ENCODE peak calls at places on chromosome 4, in eight cellular contexts. One of them, this sample, is unnamed.

GRCh38 chr4:186887211-186887785 is 163.6 kb upstream of the FAT1 start:
- DNase-seq in posterior vena cava: no peak
- DNase-seq in stimulated activated CD8-positive, alpha-beta memory T cell treated with anti-CD3 and anti-CD28 coated beads, Interleukin-4, amount 100 ng/mL, for 24 hours: no peak
- DNase-seq in activated CD4-positive, alpha-beta T cell treated with anti-CD3 and anti-CD28 coated beads, Interleukin-2, amount 50 U/mL, for 24 hours: no peak
- DNase-seq in Daoy: no peak
- DNase-seq in amniotic stem cell: no peak
- DNase-seq in hepatocyte: no peak
- DNase-seq in endothelial cell: no peak
- DNase-seq in this sample: no peak

GRCh38 chr4:8359193-8359592 is 81.3 kb downstream of the ACOX3 start:
- DNase-seq in activated CD4-positive, alpha-beta T cell treated with anti-CD3 and anti-CD28 coated beads, Interleukin-2, amount 50 U/mL, for 24 hours: no peak
- DNase-seq in amniotic stem cell: no peak
- DNase-seq in Daoy: no peak
- DNase-seq in endothelial cell: no peak
- DNase-seq in posterior vena cava: no peak
- DNase-seq in stimulated activated CD8-positive, alpha-beta memory T cell treated with anti-CD3 and anti-CD28 coated beads, Interleukin-4, amount 100 ng/mL, for 24 hours: no peak
- DNase-seq in hepatocyte: no peak
- DNase-seq in this sample: no peak

GRCh38 chr4:123825596-123826291 is 429.1 kb downstream of the SPRY1 start:
- DNase-seq in hepatocyte: no peak
- DNase-seq in stimulated activated CD8-positive, alpha-beta memory T cell treated with anti-CD3 and anti-CD28 coated beads, Interleukin-4, amount 100 ng/mL, for 24 hours: no peak
- DNase-seq in amniotic stem cell: no peak
- DNase-seq in activated CD4-positive, alpha-beta T cell treated with anti-CD3 and anti-CD28 coated beads, Interleukin-2, amount 50 U/mL, for 24 hours: no peak
- DNase-seq in endothelial cell: no peak
- DNase-seq in Daoy: no peak
- DNase-seq in posterior vena cava: no peak
- DNase-seq in this sample: no peak

GRCh38 chr4:8159522-8160232 is 1.1 kb upstream of the ABLIM2 start:
- DNase-seq in endothelial cell: no peak
- DNase-seq in stimulated activated CD8-positive, alpha-beta memory T cell treated with anti-CD3 and anti-CD28 coated beads, Interleukin-4, amount 100 ng/mL, for 24 hours: no peak
- DNase-seq in hepatocyte: no peak
- DNase-seq in activated CD4-positive, alpha-beta T cell treated with anti-CD3 and anti-CD28 coated beads, Interleukin-2, amount 50 U/mL, for 24 hours: no peak
- DNase-seq in amniotic stem cell: no peak
- DNase-seq in posterior vena cava: no peak
- DNase-seq in Daoy: no peak
- DNase-seq in this sample: no peak

GRCh38 chr4:79395883-79396282 is 12.1 kb downstream of the GK2 start:
- DNase-seq in activated CD4-positive, alpha-beta T cell treated with anti-CD3 and anti-CD28 coated beads, Interleukin-2, amount 50 U/mL, for 24 hours: no peak
- DNase-seq in endothelial cell: no peak
- DNase-seq in stimulated activated CD8-positive, alpha-beta memory T cell treated with anti-CD3 and anti-CD28 coated beads, Interleukin-4, amount 100 ng/mL, for 24 hours: no peak
- DNase-seq in amniotic stem cell: no peak
- DNase-seq in posterior vena cava: no peak
- DNase-seq in Daoy: no peak
- DNase-seq in hepatocyte: no peak
- DNase-seq in this sample: no peak

GRCh38 chr4:47213971-47214370 is 182.6 kb downstream of the GABRB1 start:
- DNase-seq in activated CD4-positive, alpha-beta T cell treated with anti-CD3 and anti-CD28 coated beads, Interleukin-2, amount 50 U/mL, for 24 hours: no peak
- DNase-seq in endothelial cell: no peak
- DNase-seq in Daoy: peak; percentile 55
- DNase-seq in amniotic stem cell: peak; percentile 74
- DNase-seq in hepatocyte: peak; percentile 24
- DNase-seq in stimulated activated CD8-positive, alpha-beta memory T cell treated with anti-CD3 and anti-CD28 coated beads, Interleukin-4, amount 100 ng/mL, for 24 hours: no peak
- DNase-seq in posterior vena cava: no peak
- DNase-seq in this sample: no peak

GRCh38 chr4:100716416-100716815 is 198.6 kb upstream of the EMCN start:
- DNase-seq in amniotic stem cell: no peak
- DNase-seq in endothelial cell: no peak
- DNase-seq in stimulated activated CD8-positive, alpha-beta memory T cell treated with anti-CD3 and anti-CD28 coated beads, Interleukin-4, amount 100 ng/mL, for 24 hours: no peak
- DNase-seq in hepatocyte: no peak
- DNase-seq in posterior vena cava: no peak
- DNase-seq in activated CD4-positive, alpha-beta T cell treated with anti-CD3 and anti-CD28 coated beads, Interleukin-2, amount 50 U/mL, for 24 hours: no peak
- DNase-seq in Daoy: no peak
- DNase-seq in this sample: no peak

GRCh38 chr4:82705881-82706280 is 92.7 kb downstream of the SCD5 start:
- DNase-seq in stimulated activated CD8-positive, alpha-beta memory T cell treated with anti-CD3 and anti-CD28 coated beads, Interleukin-4, amount 100 ng/mL, for 24 hours: no peak
- DNase-seq in activated CD4-positive, alpha-beta T cell treated with anti-CD3 and anti-CD28 coated beads, Interleukin-2, amount 50 U/mL, for 24 hours: no peak
- DNase-seq in posterior vena cava: no peak
- DNase-seq in Daoy: no peak
- DNase-seq in hepatocyte: no peak
- DNase-seq in endothelial cell: no peak
- DNase-seq in amniotic stem cell: no peak
- DNase-seq in this sample: no peak

GRCh38 chr4:156475322-156475721 is 496.3 kb downstream of the PDGFC start:
- DNase-seq in posterior vena cava: no peak
- DNase-seq in hepatocyte: peak; percentile 40
- DNase-seq in stimulated activated CD8-positive, alpha-beta memory T cell treated with anti-CD3 and anti-CD28 coated beads, Interleukin-4, amount 100 ng/mL, for 24 hours: no peak
- DNase-seq in endothelial cell: peak; percentile 5
- DNase-seq in amniotic stem cell: no peak
- DNase-seq in Daoy: peak; percentile 47
- DNase-seq in activated CD4-positive, alpha-beta T cell treated with anti-CD3 and anti-CD28 coated beads, Interleukin-2, amount 50 U/mL, for 24 hours: no peak
- DNase-seq in this sample: no peak

GRCh38 chr4:83043801-83044407 is 8.9 kb downstream of the COPS4 start:
- DNase-seq in amniotic stem cell: no peak
- DNase-seq in hepatocyte: no peak
- DNase-seq in Daoy: no peak
- DNase-seq in activated CD4-positive, alpha-beta T cell treated with anti-CD3 and anti-CD28 coated beads, Interleukin-2, amount 50 U/mL, for 24 hours: no peak
- DNase-seq in stimulated activated CD8-positive, alpha-beta memory T cell treated with anti-CD3 and anti-CD28 coated beads, Interleukin-4, amount 100 ng/mL, for 24 hours: no peak
- DNase-seq in endothelial cell: no peak
- DNase-seq in posterior vena cava: no peak
- DNase-seq in this sample: no peak

GRCh38 chr4:154132406-154132805 is 343.5 kb upstream of the SFRP2 start:
- DNase-seq in Daoy: peak; percentile 4
- DNase-seq in amniotic stem cell: no peak
- DNase-seq in endothelial cell: no peak
- DNase-seq in hepatocyte: no peak
- DNase-seq in posterior vena cava: no peak
- DNase-seq in activated CD4-positive, alpha-beta T cell treated with anti-CD3 and anti-CD28 coated beads, Interleukin-2, amount 50 U/mL, for 24 hours: no peak
- DNase-seq in stimulated activated CD8-positive, alpha-beta memory T cell treated with anti-CD3 and anti-CD28 coated beads, Interleukin-4, amount 100 ng/mL, for 24 hours: no peak
- DNase-seq in this sample: no peak

GRCh38 chr4:47221721-47222120 is 190.4 kb downstream of the GABRB1 start:
- DNase-seq in stimulated activated CD8-positive, alpha-beta memory T cell treated with anti-CD3 and anti-CD28 coated beads, Interleukin-4, amount 100 ng/mL, for 24 hours: no peak
- DNase-seq in Daoy: peak; percentile 15
- DNase-seq in posterior vena cava: no peak
- DNase-seq in hepatocyte: peak; percentile 10
- DNase-seq in endothelial cell: no peak
- DNase-seq in amniotic stem cell: peak; percentile 19
- DNase-seq in activated CD4-positive, alpha-beta T cell treated with anti-CD3 and anti-CD28 coated beads, Interleukin-2, amount 50 U/mL, for 24 hours: no peak
- DNase-seq in this sample: no peak

GRCh38 chr4:40492747-40493146 is 136.9 kb downstream of the RBM47 start:
- DNase-seq in activated CD4-positive, alpha-beta T cell treated with anti-CD3 and anti-CD28 coated beads, Interleukin-2, amount 50 U/mL, for 24 hours: no peak
- DNase-seq in hepatocyte: no peak
- DNase-seq in posterior vena cava: no peak
- DNase-seq in stimulated activated CD8-positive, alpha-beta memory T cell treated with anti-CD3 and anti-CD28 coated beads, Interleukin-4, amount 100 ng/mL, for 24 hours: no peak
- DNase-seq in Daoy: no peak
- DNase-seq in amniotic stem cell: no peak
- DNase-seq in endothelial cell: no peak
- DNase-seq in this sample: no peak

GRCh38 chr4:48483006-48483776 is at the start of gene SLC10A4:
- DNase-seq in posterior vena cava: no peak
- DNase-seq in amniotic stem cell: no peak
- DNase-seq in stimulated activated CD8-positive, alpha-beta memory T cell treated with anti-CD3 and anti-CD28 coated beads, Interleukin-4, amount 100 ng/mL, for 24 hours: no peak
- DNase-seq in endothelial cell: peak; percentile 35
- DNase-seq in Daoy: peak; percentile 27
- DNase-seq in hepatocyte: peak; percentile 39
- DNase-seq in activated CD4-positive, alpha-beta T cell treated with anti-CD3 and anti-CD28 coated beads, Interleukin-2, amount 50 U/mL, for 24 hours: no peak
- DNase-seq in this sample: peak; percentile 3

GRCh38 chr4:41095973-41096372 is 118.4 kb downstream of the APBB2 start:
- DNase-seq in stimulated activated CD8-positive, alpha-beta memory T cell treated with anti-CD3 and anti-CD28 coated beads, Interleukin-4, amount 100 ng/mL, for 24 hours: no peak
- DNase-seq in hepatocyte: no peak
- DNase-seq in activated CD4-positive, alpha-beta T cell treated with anti-CD3 and anti-CD28 coated beads, Interleukin-2, amount 50 U/mL, for 24 hours: no peak
- DNase-seq in endothelial cell: no peak
- DNase-seq in Daoy: peak; percentile 14
- DNase-seq in amniotic stem cell: no peak
- DNase-seq in posterior vena cava: no peak
- DNase-seq in this sample: no peak

GRCh38 chr4:53653484-53654053 is 62.3 kb upstream of the LNX1 start:
- DNase-seq in posterior vena cava: no peak
- DNase-seq in hepatocyte: peak; percentile 52
- DNase-seq in activated CD4-positive, alpha-beta T cell treated with anti-CD3 and anti-CD28 coated beads, Interleukin-2, amount 50 U/mL, for 24 hours: no peak
- DNase-seq in endothelial cell: no peak
- DNase-seq in amniotic stem cell: no peak
- DNase-seq in Daoy: peak; percentile 15
- DNase-seq in stimulated activated CD8-positive, alpha-beta memory T cell treated with anti-CD3 and anti-CD28 coated beads, Interleukin-4, amount 100 ng/mL, for 24 hours: no peak
- DNase-seq in this sample: no peak

GRCh38 chr4:176587920-176588319 is 204.8 kb downstream of the VEGFC start:
- DNase-seq in Daoy: no peak
- DNase-seq in stimulated activated CD8-positive, alpha-beta memory T cell treated with anti-CD3 and anti-CD28 coated beads, Interleukin-4, amount 100 ng/mL, for 24 hours: no peak
- DNase-seq in endothelial cell: no peak
- DNase-seq in amniotic stem cell: no peak
- DNase-seq in posterior vena cava: no peak
- DNase-seq in hepatocyte: peak; percentile 31
- DNase-seq in activated CD4-positive, alpha-beta T cell treated with anti-CD3 and anti-CD28 coated beads, Interleukin-2, amount 50 U/mL, for 24 hours: no peak
- DNase-seq in this sample: no peak

GRCh38 chr4:74583757-74584156 is 138.8 kb downstream of the AREG start:
- DNase-seq in posterior vena cava: no peak
- DNase-seq in stimulated activated CD8-positive, alpha-beta memory T cell treated with anti-CD3 and anti-CD28 coated beads, Interleukin-4, amount 100 ng/mL, for 24 hours: no peak
- DNase-seq in Daoy: no peak
- DNase-seq in hepatocyte: no peak
- DNase-seq in endothelial cell: no peak
- DNase-seq in activated CD4-positive, alpha-beta T cell treated with anti-CD3 and anti-CD28 coated beads, Interleukin-2, amount 50 U/mL, for 24 hours: no peak
- DNase-seq in amniotic stem cell: no peak
- DNase-seq in this sample: no peak

GRCh38 chr4:7761720-7762119 is 177.9 kb downstream of the AFAP1 start:
- DNase-seq in Daoy: peak; percentile 51
- DNase-seq in endothelial cell: peak; percentile 78
- DNase-seq in posterior vena cava: peak; percentile 91
- DNase-seq in activated CD4-positive, alpha-beta T cell treated with anti-CD3 and anti-CD28 coated beads, Interleukin-2, amount 50 U/mL, for 24 hours: peak; percentile 15
- DNase-seq in amniotic stem cell: no peak
- DNase-seq in hepatocyte: peak; percentile 84
- DNase-seq in stimulated activated CD8-positive, alpha-beta memory T cell treated with anti-CD3 and anti-CD28 coated beads, Interleukin-4, amount 100 ng/mL, for 24 hours: peak; percentile 15
- DNase-seq in this sample: peak; percentile 52

GRCh38 chr4:167897116-167897515 is 195.2 kb upstream of the ANXA10 start:
- DNase-seq in posterior vena cava: peak; percentile 58
- DNase-seq in endothelial cell: peak; percentile 75
- DNase-seq in activated CD4-positive, alpha-beta T cell treated with anti-CD3 and anti-CD28 coated beads, Interleukin-2, amount 50 U/mL, for 24 hours: no peak
- DNase-seq in amniotic stem cell: no peak
- DNase-seq in hepatocyte: peak; percentile 31
- DNase-seq in Daoy: no peak
- DNase-seq in stimulated activated CD8-positive, alpha-beta memory T cell treated with anti-CD3 and anti-CD28 coated beads, Interleukin-4, amount 100 ng/mL, for 24 hours: no peak
- DNase-seq in this sample: no peak

GRCh38 chr4:13953083-13953482 is 325.6 kb upstream of the BOD1L1 start:
- DNase-seq in Daoy: no peak
- DNase-seq in amniotic stem cell: no peak
- DNase-seq in stimulated activated CD8-positive, alpha-beta memory T cell treated with anti-CD3 and anti-CD28 coated beads, Interleukin-4, amount 100 ng/mL, for 24 hours: no peak
- DNase-seq in hepatocyte: no peak
- DNase-seq in activated CD4-positive, alpha-beta T cell treated with anti-CD3 and anti-CD28 coated beads, Interleukin-2, amount 50 U/mL, for 24 hours: no peak
- DNase-seq in posterior vena cava: no peak
- DNase-seq in endothelial cell: no peak
- DNase-seq in this sample: no peak

GRCh38 chr4:168796362-168797106 is 213.5 kb downstream of the CBR4 start:
- DNase-seq in endothelial cell: no peak
- DNase-seq in stimulated activated CD8-positive, alpha-beta memory T cell treated with anti-CD3 and anti-CD28 coated beads, Interleukin-4, amount 100 ng/mL, for 24 hours: no peak
- DNase-seq in hepatocyte: peak; percentile 67
- DNase-seq in posterior vena cava: no peak
- DNase-seq in Daoy: peak; percentile 75
- DNase-seq in activated CD4-positive, alpha-beta T cell treated with anti-CD3 and anti-CD28 coated beads, Interleukin-2, amount 50 U/mL, for 24 hours: no peak
- DNase-seq in amniotic stem cell: no peak
- DNase-seq in this sample: no peak

GRCh38 chr4:21656832-21657231 is 291.7 kb downstream of the KCNIP4 start:
- DNase-seq in Daoy: peak; percentile 14
- DNase-seq in amniotic stem cell: no peak
- DNase-seq in stimulated activated CD8-positive, alpha-beta memory T cell treated with anti-CD3 and anti-CD28 coated beads, Interleukin-4, amount 100 ng/mL, for 24 hours: no peak
- DNase-seq in activated CD4-positive, alpha-beta T cell treated with anti-CD3 and anti-CD28 coated beads, Interleukin-2, amount 50 U/mL, for 24 hours: no peak
- DNase-seq in endothelial cell: no peak
- DNase-seq in posterior vena cava: no peak
- DNase-seq in hepatocyte: peak; percentile 12
- DNase-seq in this sample: peak; percentile 1

GRCh38 chr4:140219567-140219966 is 65.6 kb upstream of the MAML3 start:
- DNase-seq in stimulated activated CD8-positive, alpha-beta memory T cell treated with anti-CD3 and anti-CD28 coated beads, Interleukin-4, amount 100 ng/mL, for 24 hours: no peak
- DNase-seq in amniotic stem cell: no peak
- DNase-seq in endothelial cell: no peak
- DNase-seq in hepatocyte: no peak
- DNase-seq in activated CD4-positive, alpha-beta T cell treated with anti-CD3 and anti-CD28 coated beads, Interleukin-2, amount 50 U/mL, for 24 hours: no peak
- DNase-seq in posterior vena cava: no peak
- DNase-seq in Daoy: no peak
- DNase-seq in this sample: no peak

GRCh38 chr4:1278336-1278670 is 11.4 kb upstream of the MAEA start:
- DNase-seq in activated CD4-positive, alpha-beta T cell treated with anti-CD3 and anti-CD28 coated beads, Interleukin-2, amount 50 U/mL, for 24 hours: no peak
- DNase-seq in amniotic stem cell: no peak
- DNase-seq in endothelial cell: no peak
- DNase-seq in Daoy: peak; percentile 28
- DNase-seq in posterior vena cava: no peak
- DNase-seq in hepatocyte: no peak
- DNase-seq in stimulated activated CD8-positive, alpha-beta memory T cell treated with anti-CD3 and anti-CD28 coated beads, Interleukin-4, amount 100 ng/mL, for 24 hours: no peak
- DNase-seq in this sample: no peak

GRCh38 chr4:151627491-151627890 is 133.3 kb downstream of the GATB start:
- DNase-seq in posterior vena cava: no peak
- DNase-seq in activated CD4-positive, alpha-beta T cell treated with anti-CD3 and anti-CD28 coated beads, Interleukin-2, amount 50 U/mL, for 24 hours: no peak
- DNase-seq in Daoy: peak; percentile 8
- DNase-seq in hepatocyte: no peak
- DNase-seq in endothelial cell: no peak
- DNase-seq in stimulated activated CD8-positive, alpha-beta memory T cell treated with anti-CD3 and anti-CD28 coated beads, Interleukin-4, amount 100 ng/mL, for 24 hours: no peak
- DNase-seq in amniotic stem cell: no peak
- DNase-seq in this sample: no peak

GRCh38 chr4:3341760-3342159 is 48.9 kb downstream of the RGS12 start:
- DNase-seq in Daoy: no peak
- DNase-seq in stimulated activated CD8-positive, alpha-beta memory T cell treated with anti-CD3 and anti-CD28 coated beads, Interleukin-4, amount 100 ng/mL, for 24 hours: no peak
- DNase-seq in hepatocyte: no peak
- DNase-seq in posterior vena cava: no peak
- DNase-seq in endothelial cell: no peak
- DNase-seq in amniotic stem cell: no peak
- DNase-seq in activated CD4-positive, alpha-beta T cell treated with anti-CD3 and anti-CD28 coated beads, Interleukin-2, amount 50 U/mL, for 24 hours: no peak
- DNase-seq in this sample: no peak

GRCh38 chr4:128866281-128866680 is 56.8 kb downstream of the JADE1 start:
- DNase-seq in endothelial cell: no peak
- DNase-seq in activated CD4-positive, alpha-beta T cell treated with anti-CD3 and anti-CD28 coated beads, Interleukin-2, amount 50 U/mL, for 24 hours: no peak
- DNase-seq in stimulated activated CD8-positive, alpha-beta memory T cell treated with anti-CD3 and anti-CD28 coated beads, Interleukin-4, amount 100 ng/mL, for 24 hours: no peak
- DNase-seq in amniotic stem cell: no peak
- DNase-seq in posterior vena cava: no peak
- DNase-seq in Daoy: no peak
- DNase-seq in hepatocyte: no peak
- DNase-seq in this sample: no peak

GRCh38 chr4:80201326-80202151 is 4.2 kb downstream of the PRDM8 start:
- DNase-seq in endothelial cell: no peak
- DNase-seq in posterior vena cava: peak; percentile 86
- DNase-seq in Daoy: no peak
- DNase-seq in amniotic stem cell: no peak
- DNase-seq in stimulated activated CD8-positive, alpha-beta memory T cell treated with anti-CD3 and anti-CD28 coated beads, Interleukin-4, amount 100 ng/mL, for 24 hours: peak; percentile 53
- DNase-seq in hepatocyte: peak; percentile 52
- DNase-seq in activated CD4-positive, alpha-beta T cell treated with anti-CD3 and anti-CD28 coated beads, Interleukin-2, amount 50 U/mL, for 24 hours: peak; percentile 50
- DNase-seq in this sample: no peak

GRCh38 chr4:116501954-116502353 is 583.4 kb downstream of the TRAM1L1 start:
- DNase-seq in endothelial cell: no peak
- DNase-seq in amniotic stem cell: no peak
- DNase-seq in Daoy: peak; percentile 20
- DNase-seq in hepatocyte: no peak
- DNase-seq in stimulated activated CD8-positive, alpha-beta memory T cell treated with anti-CD3 and anti-CD28 coated beads, Interleukin-4, amount 100 ng/mL, for 24 hours: no peak
- DNase-seq in posterior vena cava: no peak
- DNase-seq in activated CD4-positive, alpha-beta T cell treated with anti-CD3 and anti-CD28 coated beads, Interleukin-2, amount 50 U/mL, for 24 hours: no peak
- DNase-seq in this sample: no peak

GRCh38 chr4:102723511-102723910 is 37.3 kb downstream of the MANBA start:
- DNase-seq in endothelial cell: no peak
- DNase-seq in posterior vena cava: no peak
- DNase-seq in amniotic stem cell: no peak
- DNase-seq in hepatocyte: no peak
- DNase-seq in activated CD4-positive, alpha-beta T cell treated with anti-CD3 and anti-CD28 coated beads, Interleukin-2, amount 50 U/mL, for 24 hours: no peak
- DNase-seq in stimulated activated CD8-positive, alpha-beta memory T cell treated with anti-CD3 and anti-CD28 coated beads, Interleukin-4, amount 100 ng/mL, for 24 hours: no peak
- DNase-seq in Daoy: no peak
- DNase-seq in this sample: no peak

GRCh38 chr4:70994069-70994366 is 569 bp downstream of the DCK start:
- DNase-seq in amniotic stem cell: no peak
- DNase-seq in hepatocyte: peak; percentile 49
- DNase-seq in activated CD4-positive, alpha-beta T cell treated with anti-CD3 and anti-CD28 coated beads, Interleukin-2, amount 50 U/mL, for 24 hours: no peak
- DNase-seq in Daoy: no peak
- DNase-seq in stimulated activated CD8-positive, alpha-beta memory T cell treated with anti-CD3 and anti-CD28 coated beads, Interleukin-4, amount 100 ng/mL, for 24 hours: no peak
- DNase-seq in endothelial cell: no peak
- DNase-seq in posterior vena cava: peak; percentile 83
- DNase-seq in this sample: no peak

GRCh38 chr4:178784491-178784890 is 1342.3 kb upstream of the AGA start:
- DNase-seq in hepatocyte: no peak
- DNase-seq in endothelial cell: no peak
- DNase-seq in amniotic stem cell: no peak
- DNase-seq in Daoy: no peak
- DNase-seq in activated CD4-positive, alpha-beta T cell treated with anti-CD3 and anti-CD28 coated beads, Interleukin-2, amount 50 U/mL, for 24 hours: no peak
- DNase-seq in stimulated activated CD8-positive, alpha-beta memory T cell treated with anti-CD3 and anti-CD28 coated beads, Interleukin-4, amount 100 ng/mL, for 24 hours: no peak
- DNase-seq in posterior vena cava: no peak
- DNase-seq in this sample: no peak

GRCh38 chr4:48766393-48766792 is 13.7 kb downstream of the FRYL start:
- DNase-seq in Daoy: no peak
- DNase-seq in activated CD4-positive, alpha-beta T cell treated with anti-CD3 and anti-CD28 coated beads, Interleukin-2, amount 50 U/mL, for 24 hours: no peak
- DNase-seq in posterior vena cava: no peak
- DNase-seq in endothelial cell: no peak
- DNase-seq in amniotic stem cell: no peak
- DNase-seq in hepatocyte: no peak
- DNase-seq in stimulated activated CD8-positive, alpha-beta memory T cell treated with anti-CD3 and anti-CD28 coated beads, Interleukin-4, amount 100 ng/mL, for 24 hours: no peak
- DNase-seq in this sample: no peak

This sample was measured in NT2/D1.